ENCODE peak calls at places on chromosome 3, in four cellular contexts. One of them, this sample, is unnamed.
A peak's percentile ranks its signal among the peaks of the same experiment; 100 is the strongest.

GRCh38 chr3:10983219-10983916 is 9.2 kb upstream of the SLC6A1 start:
- DNase-seq in GM13977: peak; percentile 74
- DNase-seq in putamen: no peak
- DNase-seq in omental fat pad: no peak
- DNase-seq in this sample: no peak

GRCh38 chr3:152719264-152719663 is 115.7 kb upstream of the P2RY1 start:
- DNase-seq in GM13977: no peak
- DNase-seq in putamen: no peak
- DNase-seq in omental fat pad: no peak
- DNase-seq in this sample: no peak

GRCh38 chr3:42192334-42193200 is 73.4 kb downstream of the CCK start:
- DNase-seq in putamen: no peak
- DNase-seq in omental fat pad: no peak
- DNase-seq in GM13977: no peak
- DNase-seq in this sample: no peak

GRCh38 chr3:71903141-71903540 is 118.2 kb upstream of the PROK2 start:
- DNase-seq in putamen: no peak
- DNase-seq in omental fat pad: no peak
- DNase-seq in GM13977: no peak
- DNase-seq in this sample: no peak

GRCh38 chr3:39879581-39879980 is 70.2 kb downstream of the MYRIP start:
- DNase-seq in putamen: no peak
- DNase-seq in GM13977: no peak
- DNase-seq in omental fat pad: no peak
- DNase-seq in this sample: no peak

GRCh38 chr3:45683417-45684326 is 5.5 kb upstream of the SACM1L start:
- DNase-seq in GM13977: no peak
- DNase-seq in putamen: no peak
- DNase-seq in omental fat pad: no peak
- DNase-seq in this sample: no peak

GRCh38 chr3:7238565-7239295 is 377.8 kb downstream of the GRM7 start:
- DNase-seq in putamen: no peak
- DNase-seq in omental fat pad: no peak
- DNase-seq in GM13977: no peak
- DNase-seq in this sample: no peak

GRCh38 chr3:134742202-134742601 is 52.9 kb upstream of the EPHB1 start:
- DNase-seq in GM13977: no peak
- DNase-seq in omental fat pad: no peak
- DNase-seq in putamen: no peak
- DNase-seq in this sample: no peak

GRCh38 chr3:126351771-126352475 is 5.3 kb downstream of the KLF15 start:
- DNase-seq in putamen: no peak
- DNase-seq in omental fat pad: no peak
- DNase-seq in GM13977: no peak
- DNase-seq in this sample: peak; percentile 51

GRCh38 chr3:60893946-60894345 is 357.3 kb downstream of the FHIT start:
- DNase-seq in putamen: no peak
- DNase-seq in GM13977: no peak
- DNase-seq in omental fat pad: no peak
- DNase-seq in this sample: no peak

GRCh38 chr3:122745365-122746021 is 48.1 kb downstream of the HSPBAP1 start:
- DNase-seq in omental fat pad: no peak
- DNase-seq in putamen: peak; percentile 16
- DNase-seq in GM13977: no peak
- DNase-seq in this sample: no peak

GRCh38 chr3:139830817-139831216 is 104.2 kb upstream of the CLSTN2 start:
- DNase-seq in putamen: no peak
- DNase-seq in GM13977: no peak
- DNase-seq in omental fat pad: no peak
- DNase-seq in this sample: no peak

GRCh38 chr3:16378920-16379319 is 113.9 kb downstream of the OXNAD1 start:
- DNase-seq in GM13977: peak; percentile 56
- DNase-seq in omental fat pad: no peak
- DNase-seq in putamen: no peak
- DNase-seq in this sample: no peak

GRCh38 chr3:28122227-28122626 is 119.2 kb upstream of the CMC1 start:
- DNase-seq in GM13977: no peak
- DNase-seq in omental fat pad: no peak
- DNase-seq in putamen: no peak
- DNase-seq in this sample: no peak

GRCh38 chr3:58952128-58952917 is 97.5 kb downstream of the CFAP20DC start:
- DNase-seq in putamen: peak; percentile 11
- DNase-seq in GM13977: peak; percentile 29
- DNase-seq in omental fat pad: no peak
- DNase-seq in this sample: no peak

GRCh38 chr3:119228290-119229145 is 12.2 kb downstream of the B4GALT4 start:
- DNase-seq in GM13977: no peak
- DNase-seq in putamen: no peak
- DNase-seq in omental fat pad: no peak
- DNase-seq in this sample: no peak

GRCh38 chr3:96753124-96753523 is 61.3 kb upstream of the EPHA6 start:
- DNase-seq in omental fat pad: no peak
- DNase-seq in GM13977: no peak
- DNase-seq in putamen: no peak
- DNase-seq in this sample: no peak

GRCh38 chr3:63192248-63192647 is 85.9 kb upstream of the SYNPR start:
- DNase-seq in GM13977: no peak
- DNase-seq in omental fat pad: no peak
- DNase-seq in putamen: no peak
- DNase-seq in this sample: no peak

GRCh38 chr3:69240651-69241578 is 118.5 kb upstream of the LMOD3 start:
- DNase-seq in omental fat pad: no peak
- DNase-seq in GM13977: no peak
- DNase-seq in putamen: no peak
- DNase-seq in this sample: no peak

GRCh38 chr3:135491478-135491877 is 474.1 kb upstream of the PPP2R3A start:
- DNase-seq in omental fat pad: no peak
- DNase-seq in putamen: no peak
- DNase-seq in GM13977: no peak
- DNase-seq in this sample: no peak

GRCh38 chr3:50205719-50206276 is 727 bp downstream of the SLC38A3 start:
- DNase-seq in putamen: no peak
- DNase-seq in omental fat pad: no peak
- DNase-seq in GM13977: peak; percentile 69
- DNase-seq in this sample: no peak

GRCh38 chr3:106534206-106534605 is 665.4 kb upstream of the CBLB start:
- DNase-seq in putamen: no peak
- DNase-seq in omental fat pad: no peak
- DNase-seq in GM13977: no peak
- DNase-seq in this sample: no peak